ENCODE peak calls at places on chromosomes 12 and 14, in seven cellular contexts. E is heart right ventricle; C is IMR-90; X is CD4-positive, CD25-positive, alpha-beta regulatory T cell; N is right cardiac atrium; T is choroid plexus epithelial cell; L is psoas muscle. B is an unnamed sample.

GRCh38 chr14:68807148-68807600 is 14.3 kb upstream of the ZFP36L1 start:
- DNase-seq in E (peak; percentile 77), C (peak; percentile 94), X (no peak), N (peak; percentile 82), T (peak; percentile 88), L (peak; percentile 56), B (no peak)

GRCh38 chr14:22281322-22281977 is 307.6 kb downstream of the DAD1 start:
- DNase-seq in E (no peak), C (no peak), X (no peak), N (no peak), T (no peak), L (no peak), B (no peak)

GRCh38 chr14:49497725-49498348 is 88.3 kb downstream of the RPS29 start:
- DNase-seq in E (peak; percentile 7), C (peak; percentile 74), X (peak; percentile 48), N (no peak), T (peak; percentile 87), L (no peak), B (no peak)

GRCh38 chr12:4745249-4745648 is 25.0 kb downstream of the GALNT8 start:
- DNase-seq in E (peak; percentile 24), C (no peak), X (no peak), N (peak; percentile 78), T (no peak), L (no peak), B (no peak)

GRCh38 chr14:99707921-99708320 is 23.8 kb downstream of the CYP46A1 start:
- DNase-seq in E (no peak), C (no peak), X (no peak), N (no peak), T (no peak), L (no peak), B (peak; percentile 19)

GRCh38 chr12:1660304-1661187 is 30.3 kb upstream of the ADIPOR2 start:
- DNase-seq in E (peak; percentile 48), C (no peak), X (peak; percentile 57), N (peak; percentile 79), T (peak; percentile 25), L (peak; percentile 38), B (no peak)

GRCh38 chr12:57521475-57522018 is 1.1 kb upstream of the MBD6 start:
- DNase-seq in E (peak; percentile 47), C (peak; percentile 61), X (no peak), N (peak; percentile 78), T (peak; percentile 72), L (peak; percentile 49), B (no peak)

GRCh38 chr14:88798161-88798560 is 5.4 kb upstream of the EML5 start:
- DNase-seq in E (no peak), C (no peak), X (no peak), N (no peak), T (no peak), L (no peak), B (no peak)

GRCh38 chr14:21711360-21711961 is 37.8 kb upstream of the OR4E1 start:
- DNase-seq in E (no peak), C (peak; percentile 53), X (peak; percentile 46), N (no peak), T (peak; percentile 76), L (no peak), B (no peak)

GRCh38 chr14:53571990-53572389 is 384.6 kb downstream of the BMP4 start:
- DNase-seq in E (no peak), C (peak; percentile 18), X (no peak), N (no peak), T (no peak), L (no peak), B (no peak)

GRCh38 chr12:24788886-24789285 is 160.0 kb downstream of the BCAT1 start:
- DNase-seq in E (no peak), C (no peak), X (no peak), N (no peak), T (peak; percentile 17), L (no peak), B (no peak)

GRCh38 chr14:50602035-50602434 is 42.1 kb downstream of the ATL1 start:
- DNase-seq in E (no peak), C (no peak), X (no peak), N (no peak), T (no peak), L (no peak), B (no peak)

GRCh38 chr12:26853303-26854027 is 20.5 kb upstream of the ITPR2 start:
- DNase-seq in E (peak; percentile 65), C (peak; percentile 56), X (peak; percentile 75), N (peak; percentile 85), T (peak; percentile 82), L (peak; percentile 61), B (peak; percentile 65)

GRCh38 chr14:100092832-100093231 is 27.6 kb downstream of the EVL start:
- DNase-seq in E (no peak), C (no peak), X (no peak), N (no peak), T (no peak), L (no peak), B (no peak)

GRCh38 chr14:43539210-43539609 is 967.9 kb downstream of the FSCB start:
- DNase-seq in E (no peak), C (peak; percentile 0), X (no peak), N (no peak), T (peak; percentile 15), L (no peak), B (no peak)

GRCh38 chr12:131242741-131243496 is 289.2 kb downstream of the ADGRD1 start:
- DNase-seq in E (no peak), C (no peak), X (no peak), N (no peak), T (no peak), L (no peak), B (no peak)

DNA sequence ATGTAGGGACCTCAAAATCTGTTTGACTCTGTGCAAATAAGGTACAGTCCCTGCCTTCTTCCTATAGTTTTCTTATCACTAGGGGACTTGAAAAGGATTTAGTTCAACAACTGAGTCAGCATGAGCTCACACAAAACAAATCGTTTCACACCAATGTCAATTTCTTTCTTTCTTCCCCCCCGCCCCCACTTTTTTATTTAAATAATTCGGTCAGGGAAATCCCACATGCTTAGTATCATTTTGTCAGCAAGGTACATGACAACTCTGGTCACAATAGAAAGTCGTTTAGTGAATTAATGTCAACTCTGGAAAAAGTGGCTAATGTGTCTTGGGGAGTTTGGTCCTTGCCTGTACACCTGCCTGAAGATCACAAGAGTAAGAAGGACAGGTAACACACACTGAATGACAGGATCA is 232.2 kb upstream of the PLEKHG7 start:
- DNase-seq in E (no peak), C (peak; percentile 13), X (no peak), N (no peak), T (no peak), L (no peak), B (no peak)
- H3K4me3 ChIP-seq in E (no peak overlapping the region), C (no peak overlapping the region), X (peak overlapping the region; percentile 6), N (no peak overlapping the region), T (no peak overlapping the region), L (no peak overlapping the region), B (no peak overlapping the region)

GRCh38 chr12:51048601-51049369 is 658 bp downstream of the LETMD1 start:
- DNase-seq in E (no peak), C (no peak), X (peak; percentile 8), N (no peak), T (no peak), L (no peak), B (no peak)

GRCh38 chr12:51051787-51052186 is 3.7 kb downstream of the LETMD1 start:
- DNase-seq in E (no peak), C (no peak), X (no peak), N (no peak), T (peak; percentile 50), L (no peak), B (no peak)

GRCh38 chr12:51047655-51048540 is at the start of gene LETMD1:
- DNase-seq in E (peak; percentile 97), C (peak; percentile 99), X (peak; percentile 95), N (peak; percentile 96), T (peak; percentile 99), L (peak; percentile 91), B (peak; percentile 85)

GRCh38 chr12:51055060-51055459 is 6.9 kb downstream of the LETMD1 start:
- DNase-seq in E (no peak), C (no peak), X (no peak), N (no peak), T (no peak), L (no peak), B (no peak)

DNA sequence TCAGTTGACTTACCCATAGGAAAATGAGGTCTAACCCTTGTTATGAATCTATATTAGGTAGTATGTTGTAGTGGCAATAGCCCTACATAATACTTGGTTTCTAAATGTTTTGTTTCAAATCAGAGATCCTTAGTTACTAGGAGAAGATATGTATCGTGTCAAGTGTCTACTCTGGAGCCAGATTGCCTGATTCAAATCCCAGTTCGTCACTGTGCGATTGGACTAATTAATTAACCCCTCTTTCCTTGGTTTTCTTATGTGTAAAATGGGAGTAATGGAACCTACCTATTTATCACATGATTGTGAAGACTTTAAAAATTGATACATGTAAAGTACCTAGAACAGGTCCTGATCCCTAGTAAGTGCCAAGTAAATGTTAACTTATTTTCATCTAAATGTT is 1.4 kb downstream of the LETMD1 start:
- DNase-seq in E (no peak), C (no peak), X (no peak), N (no peak), T (no peak), L (no peak), B (no peak)
- H3K4me3 ChIP-seq in E (peak overlapping the region; percentile 89), C (no peak overlapping the region), X (peak overlapping the region; percentile 88), N (peak overlapping the region; percentile 86), T (no peak overlapping the region), L (peak overlapping the region; percentile 79), B (peak overlapping the region; percentile 66)

GRCh38 chr14:92688434-92689375 is 59.7 kb downstream of the LGMN start:
- DNase-seq in E (no peak), C (no peak), X (no peak), N (peak; percentile 66), T (no peak), L (no peak), B (no peak)
- H3K4me3 ChIP-seq in E (peak overlapping the region; percentile 47), C (no peak overlapping the region), X (no peak overlapping the region), N (no peak overlapping the region), T (no peak overlapping the region), L (no peak overlapping the region), B (peak overlapping the region; percentile 57)

GRCh38 chr12:101697197-101697929 is at the start of gene CHPT1:
- DNase-seq in E (peak; percentile 70), C (peak; percentile 38), X (peak; percentile 58), N (peak; percentile 91), T (peak; percentile 15), L (peak; percentile 80), B (peak; percentile 33)

GRCh38 chr12:101700299-101700820 is 2.9 kb downstream of the CHPT1 start:
- DNase-seq in E (no peak), C (no peak), X (no peak), N (no peak), T (no peak), L (no peak), B (no peak)

GRCh38 chr12:101696477-101697196 is 803 bp upstream of the CHPT1 start:
- DNase-seq in E (peak; percentile 75), C (no peak), X (peak; percentile 4), N (peak; percentile 84), T (peak; percentile 26), L (peak; percentile 67), B (peak; percentile 23)

GRCh38 chr12:101697930-101698781 is 716 bp downstream of the CHPT1 start:
- DNase-seq in E (peak; percentile 34), C (peak; percentile 7), X (peak; percentile 12), N (peak; percentile 84), T (peak; percentile 42), L (peak; percentile 70), B (peak; percentile 35)

DNA sequence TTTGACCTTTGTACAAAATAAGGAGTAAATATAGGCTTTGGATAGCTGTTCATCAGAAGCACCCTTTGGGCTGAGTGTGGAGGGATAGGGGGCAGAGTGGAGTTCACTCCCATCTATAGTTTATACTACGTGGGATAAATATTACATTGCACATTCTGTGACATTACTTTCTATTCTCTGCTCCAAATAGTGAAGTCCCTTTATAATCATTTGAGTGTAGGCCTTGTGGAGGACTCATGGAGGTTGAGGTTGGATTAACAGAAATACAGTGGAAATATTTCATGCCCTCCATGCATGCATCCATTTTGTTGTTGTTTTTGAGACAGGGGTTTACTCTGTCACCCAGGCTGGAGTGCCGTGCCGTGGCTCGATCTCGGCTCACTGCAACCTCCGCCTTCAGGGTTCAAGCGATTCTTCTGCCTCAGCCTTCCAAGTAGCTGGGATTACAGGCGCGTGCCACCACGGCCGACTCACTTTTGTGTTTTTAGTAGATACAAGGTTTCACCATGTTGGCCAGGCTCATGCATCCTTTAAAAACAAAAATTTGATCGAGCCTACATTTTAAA is 1.4 kb downstream of the CHPT1 start:
- DNase-seq in E (no peak), C (peak; percentile 12), X (peak; percentile 9), N (no peak), T (peak; percentile 20), L (no peak), B (no peak)
- H3K4me3 ChIP-seq in E (peak overlapping the region; percentile 84), C (peak overlapping the region; percentile 99), X (peak overlapping the region; percentile 77), N (peak overlapping the region; percentile 86), T (peak overlapping the region; percentile 91), L (peak overlapping the region; percentile 96), B (peak overlapping the region; percentile 89)

B was measured in dorsolateral prefrontal cortex.